ENCODE peak calls at places on chromosome 18, in ten cellular contexts. One of them, this sample, is unnamed.

GRCh38 chr18:8080092-8080491 is 513.0 kb downstream of the PTPRM start:
- DNase-seq in thoracic aorta: no peak
- DNase-seq in brain microvascular endothelial cell: no peak
- DNase-seq in spleen: no peak
- DNase-seq in GM23338: no peak
- DNase-seq in astrocyte: no peak
- DNase-seq in IMR-90: no peak
- DNase-seq in PC-9: no peak
- DNase-seq in mammary epithelial cell: no peak
- DNase-seq in left ventricle myocardium inferior: no peak
- DNase-seq in this sample: no peak

GRCh38 chr18:69895081-69896047 is 52.3 kb downstream of the CD226 start:
- DNase-seq in PC-9: no peak
- DNase-seq in thoracic aorta: no peak
- DNase-seq in mammary epithelial cell: no peak
- DNase-seq in GM23338: no peak
- DNase-seq in IMR-90: no peak
- DNase-seq in left ventricle myocardium inferior: no peak
- DNase-seq in brain microvascular endothelial cell: no peak
- DNase-seq in spleen: no peak
- DNase-seq in astrocyte: no peak
- DNase-seq in this sample: no peak

GRCh38 chr18:8329186-8329771 is 280.0 kb upstream of the RAB12 start:
- DNase-seq in thoracic aorta: no peak
- DNase-seq in spleen: no peak
- DNase-seq in IMR-90: peak; percentile 86
- DNase-seq in astrocyte: peak; percentile 66
- DNase-seq in left ventricle myocardium inferior: no peak
- DNase-seq in mammary epithelial cell: no peak
- DNase-seq in PC-9: peak; percentile 20
- DNase-seq in GM23338: no peak
- DNase-seq in brain microvascular endothelial cell: peak; percentile 22
- DNase-seq in this sample: no peak

GRCh38 chr18:6297875-6298274 is 116.8 kb downstream of the L3MBTL4 start:
- DNase-seq in GM23338: no peak
- DNase-seq in thoracic aorta: no peak
- DNase-seq in left ventricle myocardium inferior: no peak
- DNase-seq in brain microvascular endothelial cell: no peak
- DNase-seq in astrocyte: no peak
- DNase-seq in spleen: no peak
- DNase-seq in mammary epithelial cell: no peak
- DNase-seq in IMR-90: no peak
- DNase-seq in PC-9: no peak
- DNase-seq in this sample: no peak

GRCh38 chr18:46917108-46917807 is at the start of the genes KATNAL2 and PIAS2:
- DNase-seq in PC-9: peak; percentile 68
- DNase-seq in left ventricle myocardium inferior: peak; percentile 80
- DNase-seq in thoracic aorta: peak; percentile 11
- DNase-seq in IMR-90: peak; percentile 58
- DNase-seq in mammary epithelial cell: peak; percentile 46
- DNase-seq in brain microvascular endothelial cell: peak; percentile 22
- DNase-seq in spleen: peak; percentile 94
- DNase-seq in astrocyte: peak; percentile 28
- DNase-seq in GM23338: peak; percentile 81
- DNase-seq in this sample: no peak

GRCh38 chr18:79611040-79611681 is 68.4 kb upstream of the CTDP1 start:
- DNase-seq in left ventricle myocardium inferior: peak; percentile 51
- DNase-seq in mammary epithelial cell: peak; percentile 33
- DNase-seq in GM23338: peak; percentile 37
- DNase-seq in thoracic aorta: no peak
- DNase-seq in astrocyte: peak; percentile 92
- DNase-seq in spleen: peak; percentile 49
- DNase-seq in PC-9: peak; percentile 3
- DNase-seq in brain microvascular endothelial cell: peak; percentile 92
- DNase-seq in IMR-90: peak; percentile 92
- DNase-seq in this sample: peak; percentile 35

GRCh38 chr18:42048150-42048549 is 93.1 kb downstream of the PIK3C3 start:
- DNase-seq in IMR-90: peak; percentile 93
- DNase-seq in GM23338: no peak
- DNase-seq in left ventricle myocardium inferior: no peak
- DNase-seq in spleen: no peak
- DNase-seq in brain microvascular endothelial cell: peak; percentile 86
- DNase-seq in thoracic aorta: no peak
- DNase-seq in astrocyte: peak; percentile 81
- DNase-seq in PC-9: peak; percentile 3
- DNase-seq in mammary epithelial cell: peak; percentile 86
- DNase-seq in this sample: peak; percentile 78

GRCh38 chr18:25281522-25281921 is 70.4 kb downstream of the ZNF521 start:
- DNase-seq in spleen: no peak
- DNase-seq in thoracic aorta: no peak
- DNase-seq in astrocyte: no peak
- DNase-seq in PC-9: no peak
- DNase-seq in mammary epithelial cell: no peak
- DNase-seq in left ventricle myocardium inferior: no peak
- DNase-seq in GM23338: no peak
- DNase-seq in brain microvascular endothelial cell: no peak
- DNase-seq in IMR-90: no peak
- DNase-seq in this sample: no peak

GRCh38 chr18:42977982-42978595 is 137.4 kb downstream of the RIT2 start:
- DNase-seq in thoracic aorta: no peak
- DNase-seq in left ventricle myocardium inferior: no peak
- DNase-seq in mammary epithelial cell: no peak
- DNase-seq in astrocyte: no peak
- DNase-seq in spleen: no peak
- DNase-seq in brain microvascular endothelial cell: no peak
- DNase-seq in PC-9: no peak
- DNase-seq in GM23338: no peak
- DNase-seq in IMR-90: no peak
- DNase-seq in this sample: no peak

GRCh38 chr18:68847219-68847860 is 49.5 kb downstream of the CCDC102B start:
- DNase-seq in brain microvascular endothelial cell: no peak
- DNase-seq in GM23338: peak; percentile 29
- DNase-seq in PC-9: no peak
- DNase-seq in thoracic aorta: no peak
- DNase-seq in IMR-90: peak; percentile 63
- DNase-seq in mammary epithelial cell: no peak
- DNase-seq in spleen: no peak
- DNase-seq in left ventricle myocardium inferior: no peak
- DNase-seq in astrocyte: peak; percentile 8
- DNase-seq in this sample: peak; percentile 7

GRCh38 chr18:38931754-38932050 is 1366.1 kb upstream of the CELF4 start:
- DNase-seq in PC-9: no peak
- DNase-seq in spleen: no peak
- DNase-seq in mammary epithelial cell: no peak
- DNase-seq in GM23338: no peak
- DNase-seq in IMR-90: no peak
- DNase-seq in brain microvascular endothelial cell: no peak
- DNase-seq in thoracic aorta: no peak
- DNase-seq in left ventricle myocardium inferior: no peak
- DNase-seq in astrocyte: no peak
- DNase-seq in this sample: no peak

GRCh38 chr18:12121175-12122095 is 27.8 kb downstream of the ANKRD62 start:
- DNase-seq in PC-9: no peak
- DNase-seq in thoracic aorta: no peak
- DNase-seq in GM23338: peak; percentile 88
- DNase-seq in spleen: no peak
- DNase-seq in mammary epithelial cell: no peak
- DNase-seq in left ventricle myocardium inferior: no peak
- DNase-seq in astrocyte: no peak
- DNase-seq in brain microvascular endothelial cell: peak; percentile 7
- DNase-seq in IMR-90: peak; percentile 1
- DNase-seq in this sample: no peak

GRCh38 chr18:80253871-80254492 is 6.7 kb upstream of the PARD6G start:
- DNase-seq in IMR-90: no peak
- DNase-seq in GM23338: no peak
- DNase-seq in mammary epithelial cell: no peak
- DNase-seq in spleen: no peak
- DNase-seq in astrocyte: no peak
- DNase-seq in PC-9: no peak
- DNase-seq in thoracic aorta: no peak
- DNase-seq in brain microvascular endothelial cell: no peak
- DNase-seq in left ventricle myocardium inferior: no peak
- DNase-seq in this sample: no peak

GRCh38 chr18:6004683-6005082 is 109.4 kb upstream of the TMEM200C start:
- DNase-seq in IMR-90: no peak
- DNase-seq in brain microvascular endothelial cell: no peak
- DNase-seq in PC-9: no peak
- DNase-seq in mammary epithelial cell: no peak
- DNase-seq in thoracic aorta: no peak
- DNase-seq in left ventricle myocardium inferior: no peak
- DNase-seq in GM23338: no peak
- DNase-seq in astrocyte: no peak
- DNase-seq in spleen: no peak
- DNase-seq in this sample: no peak

GRCh38 chr18:2112435-2113045 is 458.8 kb downstream of the METTL4 start:
- DNase-seq in mammary epithelial cell: peak; percentile 63
- DNase-seq in PC-9: no peak
- DNase-seq in spleen: no peak
- DNase-seq in GM23338: no peak
- DNase-seq in thoracic aorta: no peak
- DNase-seq in astrocyte: peak; percentile 26
- DNase-seq in brain microvascular endothelial cell: no peak
- DNase-seq in IMR-90: no peak
- DNase-seq in left ventricle myocardium inferior: no peak
- DNase-seq in this sample: no peak

GRCh38 chr18:75189696-75190095 is 19.2 kb downstream of the PTGR3 start:
- DNase-seq in mammary epithelial cell: no peak
- DNase-seq in astrocyte: no peak
- DNase-seq in left ventricle myocardium inferior: no peak
- DNase-seq in PC-9: no peak
- DNase-seq in brain microvascular endothelial cell: no peak
- DNase-seq in spleen: no peak
- DNase-seq in IMR-90: no peak
- DNase-seq in GM23338: no peak
- DNase-seq in thoracic aorta: no peak
- DNase-seq in this sample: no peak
- H3K4me3 ChIP-seq in mammary epithelial cell: no peak overlapping the region
- H3K4me3 ChIP-seq in astrocyte: no peak overlapping the region
- H3K4me3 ChIP-seq in left ventricle myocardium inferior: no peak overlapping the region
- H3K4me3 ChIP-seq in PC-9: no peak overlapping the region
- H3K4me3 ChIP-seq in brain microvascular endothelial cell: no peak overlapping the region
- H3K4me3 ChIP-seq in spleen: no peak overlapping the region
- H3K4me3 ChIP-seq in IMR-90: no peak overlapping the region
- H3K4me3 ChIP-seq in GM23338: no peak overlapping the region
- H3K4me3 ChIP-seq in thoracic aorta: no peak overlapping the region
- H3K4me3 ChIP-seq in this sample: no peak overlapping the region

DNA sequence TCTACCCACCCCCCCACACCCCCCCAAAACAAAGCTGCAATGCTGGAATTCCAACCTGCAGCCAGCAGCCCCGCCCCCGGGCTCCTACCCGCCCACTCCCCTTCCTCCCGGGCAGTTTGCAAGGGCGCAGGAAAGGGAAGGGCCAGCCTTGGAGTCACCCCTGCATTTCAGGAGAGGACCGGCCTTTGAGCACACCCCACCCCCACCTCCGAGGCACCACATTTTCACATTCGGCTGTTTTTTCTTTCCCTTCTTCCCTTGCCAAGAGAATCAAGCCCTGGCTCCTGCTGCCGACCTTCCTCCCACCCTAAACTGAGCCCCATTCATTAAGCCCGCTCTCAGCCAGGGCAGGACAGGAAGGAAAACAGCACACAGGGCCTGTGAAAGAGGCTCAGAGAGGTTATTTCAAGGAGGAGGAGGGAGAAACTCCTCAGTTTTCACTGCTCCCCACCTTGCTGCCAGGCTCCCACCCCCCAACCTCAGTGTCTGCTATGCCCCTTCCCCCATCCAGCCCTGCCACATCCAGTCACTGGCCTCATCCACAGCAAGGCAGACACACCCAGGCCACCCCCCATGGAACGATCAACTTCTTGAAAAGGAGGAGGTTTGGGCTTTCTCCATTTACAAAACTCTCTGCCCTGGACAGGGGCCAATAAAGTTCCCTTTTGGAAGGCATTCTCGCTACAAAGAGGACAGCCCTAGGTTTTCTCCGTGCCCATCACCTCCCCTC is 11.2 kb downstream of the SMAD7 start:
- DNase-seq in thoracic aorta: no peak
- DNase-seq in GM23338: peak; percentile 80
- DNase-seq in mammary epithelial cell: no peak
- DNase-seq in IMR-90: no peak
- DNase-seq in astrocyte: peak; percentile 65
- DNase-seq in spleen: peak; percentile 84
- DNase-seq in PC-9: peak; percentile 46
- DNase-seq in left ventricle myocardium inferior: peak; percentile 67
- DNase-seq in brain microvascular endothelial cell: no peak
- DNase-seq in this sample: no peak
- H3K36me3 ChIP-seq in thoracic aorta: peaks cover 7% of the 10 kb centered on the region
- H3K36me3 ChIP-seq in GM23338: peaks cover 8% of the 10 kb centered on the region
- H3K36me3 ChIP-seq in mammary epithelial cell: peaks cover 2% of the 10 kb centered on the region
- H3K36me3 ChIP-seq in IMR-90: peaks cover 25% of the 10 kb centered on the region
- H3K36me3 ChIP-seq in astrocyte: peaks cover 32% of the 10 kb centered on the region
- H3K36me3 ChIP-seq in spleen: no peaks in the 10 kb centered on the region
- H3K36me3 ChIP-seq in PC-9: peaks cover 18% of the 10 kb centered on the region
- H3K36me3 ChIP-seq in left ventricle myocardium inferior: peaks cover 17% of the 10 kb centered on the region
- H3K36me3 ChIP-seq in brain microvascular endothelial cell: peaks cover 36% of the 10 kb centered on the region
- H3K36me3 ChIP-seq in this sample: peaks cover 7% of the 10 kb centered on the region

GRCh38 chr18:65436430-65436829 is 314.4 kb upstream of the CDH7 start:
- DNase-seq in mammary epithelial cell: no peak
- DNase-seq in left ventricle myocardium inferior: no peak
- DNase-seq in astrocyte: no peak
- DNase-seq in thoracic aorta: no peak
- DNase-seq in brain microvascular endothelial cell: no peak
- DNase-seq in spleen: no peak
- DNase-seq in PC-9: no peak
- DNase-seq in GM23338: peak; percentile 44
- DNase-seq in IMR-90: no peak
- DNase-seq in this sample: no peak

GRCh38 chr18:65435529-65435928 is 315.3 kb upstream of the CDH7 start:
- DNase-seq in thoracic aorta: no peak
- DNase-seq in GM23338: no peak
- DNase-seq in mammary epithelial cell: no peak
- DNase-seq in left ventricle myocardium inferior: no peak
- DNase-seq in PC-9: no peak
- DNase-seq in astrocyte: no peak
- DNase-seq in brain microvascular endothelial cell: no peak
- DNase-seq in spleen: no peak
- DNase-seq in IMR-90: no peak
- DNase-seq in this sample: no peak

GRCh38 chr18:65439184-65439583 is 311.6 kb upstream of the CDH7 start:
- DNase-seq in brain microvascular endothelial cell: no peak
- DNase-seq in spleen: no peak
- DNase-seq in mammary epithelial cell: no peak
- DNase-seq in left ventricle myocardium inferior: no peak
- DNase-seq in PC-9: no peak
- DNase-seq in astrocyte: no peak
- DNase-seq in GM23338: peak; percentile 41
- DNase-seq in IMR-90: no peak
- DNase-seq in thoracic aorta: no peak
- DNase-seq in this sample: no peak
- TF ChIP-seq CTCF in brain microvascular endothelial cell: no peak
- TF ChIP-seq CTCF in spleen: no peak
- TF ChIP-seq CTCF in mammary epithelial cell: no peak
- TF ChIP-seq CTCF in left ventricle myocardium inferior: no peak
- TF ChIP-seq CTCF in PC-9: peak; percentile 52
- TF ChIP-seq CTCF in astrocyte: no peak
- TF ChIP-seq CTCF in GM23338: peak; percentile 43
- TF ChIP-seq CTCF in IMR-90: no peak
- TF ChIP-seq CTCF in thoracic aorta: no peak
- TF ChIP-seq CTCF in this sample: peak; percentile 13

DNA sequence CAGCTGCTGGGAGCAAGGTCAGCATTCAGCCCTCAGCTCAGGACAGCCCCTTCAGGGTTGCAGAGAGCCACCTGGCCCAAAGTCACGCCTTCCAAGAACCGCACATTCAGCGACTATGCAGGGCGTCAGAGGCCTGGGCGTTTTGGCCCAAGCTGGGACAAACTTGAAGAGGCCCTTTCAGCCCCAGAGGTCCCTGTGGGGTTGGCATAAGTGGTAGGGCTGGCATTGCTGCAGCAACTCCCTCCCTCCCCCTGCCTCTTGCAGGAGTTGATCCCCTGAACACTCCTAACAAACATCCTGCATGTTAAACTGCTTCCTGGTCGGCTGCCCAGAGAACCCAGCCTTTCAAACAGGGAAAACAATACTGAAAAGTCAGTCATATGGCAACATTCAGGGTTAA is 192.9 kb upstream of the SMAD2 start:
- DNase-seq in GM23338: no peak
- DNase-seq in spleen: peak; percentile 63
- DNase-seq in PC-9: no peak
- DNase-seq in thoracic aorta: no peak
- DNase-seq in brain microvascular endothelial cell: no peak
- DNase-seq in mammary epithelial cell: no peak
- DNase-seq in left ventricle myocardium inferior: no peak
- DNase-seq in astrocyte: no peak
- DNase-seq in IMR-90: no peak
- DNase-seq in this sample: no peak
- H3K4me3 ChIP-seq in GM23338: no peak overlapping the region
- H3K4me3 ChIP-seq in spleen: no peak overlapping the region
- H3K4me3 ChIP-seq in PC-9: no peak overlapping the region
- H3K4me3 ChIP-seq in thoracic aorta: no peak overlapping the region
- H3K4me3 ChIP-seq in brain microvascular endothelial cell: no peak overlapping the region
- H3K4me3 ChIP-seq in mammary epithelial cell: no peak overlapping the region
- H3K4me3 ChIP-seq in left ventricle myocardium inferior: no peak overlapping the region
- H3K4me3 ChIP-seq in astrocyte: no peak overlapping the region
- H3K4me3 ChIP-seq in IMR-90: no peak overlapping the region
- H3K4me3 ChIP-seq in this sample: no peak overlapping the region

This sample was measured in kidney epithelial cell.